ENCODE peak calls at places on chromosomes 7 and 10, in five cellular contexts. A is sigmoid colon, G is suprapubic skin, D is A549, V is transverse colon. S is an unnamed sample.
A peak's percentile ranks its signal among the peaks of the same experiment; 100 is the strongest.

GRCh38 chr10:127408733-127409132 is 140.4 kb upstream of the NPS start:
- DNase-seq in A (no peak), G (no peak), D (no peak), V (no peak), S (no peak)

GRCh38 chr7:112143567-112143966 is 62.6 kb downstream of the DOCK4 start:
- DNase-seq in A (no peak), G (no peak), D (no peak), V (no peak), S (no peak)

GRCh38 chr10:58107506-58107905 is 160.2 kb downstream of the IPMK start:
- DNase-seq in A (no peak), G (no peak), D (no peak), V (no peak), S (no peak)

GRCh38 chr10:132861116-132861691 is 75.3 kb upstream of the NKX6-2 start:
- DNase-seq in A (peak; percentile 54), G (peak; percentile 61), D (no peak), V (no peak), S (no peak)

GRCh38 chr7:156198277-156198676 is 386.0 kb upstream of the SHH start:
- DNase-seq in A (no peak), G (no peak), D (no peak), V (no peak), S (no peak)

GRCh38 chr7:30984359-30985107 is 20.8 kb downstream of the GHRHR start:
- DNase-seq in A (no peak), G (no peak), D (no peak), V (no peak), S (no peak)

GRCh38 chr10:2949948-2950354 is 117.4 kb upstream of the PFKP start:
- DNase-seq in A (no peak), G (no peak), D (peak; percentile 26), V (no peak), S (no peak)

GRCh38 chr7:26369519-26370385 is 78.1 kb downstream of the SNX10 start:
- DNase-seq in A (no peak), G (no peak), D (peak; percentile 31), V (peak; percentile 20), S (no peak)

GRCh38 chr7:38831262-38831661 is 77.7 kb downstream of the VPS41 start:
- DNase-seq in A (no peak), G (no peak), D (no peak), V (no peak), S (no peak)

GRCh38 chr10:28250782-28251181 is 52.1 kb downstream of the MPP7 start:
- DNase-seq in A (no peak), G (no peak), D (no peak), V (no peak), S (no peak)

GRCh38 chr10:124650820-124651401 is 93.3 kb downstream of the FAM53B start:
- DNase-seq in A (no peak), G (no peak), D (no peak), V (no peak), S (no peak)

GRCh38 chr7:69363131-69363530 is 235.1 kb upstream of the AUTS2 start:
- DNase-seq in A (no peak), G (no peak), D (no peak), V (no peak), S (no peak)

GRCh38 chr7:604038-604883 is 84.6 kb upstream of the PDGFA start:
- DNase-seq in A (peak; percentile 84), G (peak; percentile 89), D (no peak), V (peak; percentile 82), S (no peak)

GRCh38 chr7:132560105-132560504 is 16.2 kb downstream of the PLXNA4 start:
- DNase-seq in A (no peak), G (no peak), D (no peak), V (no peak), S (no peak)

GRCh38 chr7:132558815-132559214 is 17.5 kb downstream of the PLXNA4 start:
- DNase-seq in A (no peak), G (no peak), D (no peak), V (no peak), S (no peak)

GRCh38 chr7:132561763-132562162 is 14.5 kb downstream of the PLXNA4 start:
- DNase-seq in A (no peak), G (no peak), D (no peak), V (no peak), S (no peak)

GRCh38 chr7:132562690-132563089 is 13.6 kb downstream of the PLXNA4 start:
- DNase-seq in A (no peak), G (no peak), D (no peak), V (no peak), S (no peak)

GRCh38 chr7:132560825-132561529 is 15.3 kb downstream of the PLXNA4 start:
- DNase-seq in A (no peak), G (no peak), D (no peak), V (no peak), S (no peak)
- TF ChIP-seq EP300 in A (no peak), G (no peak), D (no peak), V (no peak), S (no peak)

GRCh38 chr7:100867040-100867795 is at the start of gene TRIP6:
- DNase-seq in A (peak; percentile 96), G (peak; percentile 96), D (peak; percentile 93), V (peak; percentile 87), S (peak; percentile 97)
- TF ChIP-seq EP300 in A (no peak), G (no peak), D (no peak), V (no peak), S (no peak)

GRCh38 chr7:148144827-148145226 is 445.7 kb upstream of the C7orf33 start:
- DNase-seq in A (no peak), G (no peak), D (no peak), V (no peak), S (no peak)
- TF ChIP-seq EP300 in A (no peak), G (no peak), D (no peak), V (no peak), S (no peak)

DNA sequence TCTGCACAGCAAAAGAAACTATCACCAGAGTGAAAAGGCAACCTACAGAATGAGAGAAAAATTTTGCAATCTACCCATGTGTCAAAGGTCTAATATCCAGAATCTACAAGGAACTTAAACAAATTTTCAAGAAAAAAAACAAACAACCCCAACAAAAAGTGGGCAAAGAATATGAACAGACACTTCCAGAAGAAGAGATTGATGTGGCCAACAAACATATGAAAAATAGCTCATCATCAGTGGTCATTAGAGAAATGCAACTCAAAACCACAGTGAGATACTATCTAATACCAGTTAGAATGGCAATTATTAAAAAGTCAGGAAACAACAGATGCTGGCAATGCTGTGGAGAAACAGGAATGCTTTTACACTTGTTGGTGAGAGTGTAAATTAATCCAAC is 7.1 kb upstream of the MKLN1 start:
- DNase-seq in A (no peak), G (no peak), D (no peak), V (no peak), S (no peak)
- TF ChIP-seq EP300 in A (no peak), G (no peak), D (no peak), V (no peak), S (no peak)

GRCh38 chr7:108770981-108771728 is 201.5 kb downstream of the DNAJB9 start:
- DNase-seq in A (no peak), G (no peak), D (no peak), V (no peak), S (no peak)

GRCh38 chr7:108771853-108772252 is 202.2 kb downstream of the DNAJB9 start:
- DNase-seq in A (no peak), G (no peak), D (no peak), V (no peak), S (no peak)
- TF ChIP-seq EP300 in A (no peak), G (no peak), D (no peak), V (no peak), S (no peak)

GRCh38 chr7:21984042-21984441 is 38.3 kb upstream of the CDCA7L start:
- DNase-seq in A (no peak), G (no peak), D (no peak), V (no peak), S (no peak)

GRCh38 chr7:21981524-21981923 is 35.8 kb upstream of the CDCA7L start:
- DNase-seq in A (no peak), G (no peak), D (no peak), V (no peak), S (no peak)

GRCh38 chr7:21980921-21981320 is 35.2 kb upstream of the CDCA7L start:
- DNase-seq in A (no peak), G (no peak), D (no peak), V (no peak), S (no peak)

GRCh38 chr7:21986101-21986500 is 40.4 kb upstream of the CDCA7L start:
- DNase-seq in A (no peak), G (no peak), D (no peak), V (no peak), S (no peak)
- TF ChIP-seq EP300 in A (no peak), G (no peak), D (no peak), V (no peak), S (no peak)

S was measured in ovary.